ENCODE peak calls at places on chromosomes 7 and 10, in four cellular contexts. One of them, this sample, is unnamed.

GRCh38 chr10:132304756-132305509 is 2.8 kb downstream of the STK32C start:
- DNase-seq in H1: no peak
- DNase-seq in HepG2: no peak
- DNase-seq in GM12878: no peak
- DNase-seq in this sample: no peak

GRCh38 chr7:98211221-98211675 is at the start of gene BHLHA15:
- DNase-seq in GM12878: no peak
- DNase-seq in HepG2: peak; percentile 24
- DNase-seq in H1: no peak
- DNase-seq in this sample: peak; percentile 65

GRCh38 chr10:13018171-13018570 is 16.7 kb upstream of the CCDC3 start:
- DNase-seq in H1: no peak
- DNase-seq in GM12878: no peak
- DNase-seq in HepG2: no peak
- DNase-seq in this sample: no peak

GRCh38 chr10:125276137-125276536 is 115.8 kb upstream of the CTBP2 start:
- DNase-seq in HepG2: no peak
- DNase-seq in GM12878: no peak
- DNase-seq in H1: no peak
- DNase-seq in this sample: no peak

GRCh38 chr10:126059101-126059826 is 162.9 kb downstream of the FANK1 start:
- DNase-seq in HepG2: no peak
- DNase-seq in GM12878: no peak
- DNase-seq in H1: no peak
- DNase-seq in this sample: no peak

GRCh38 chr10:122450336-122450990 is 4.0 kb upstream of the ARMS2 start:
- DNase-seq in H1: no peak
- DNase-seq in GM12878: no peak
- DNase-seq in HepG2: no peak
- DNase-seq in this sample: no peak

GRCh38 chr10:91137822-91138221 is 82.6 kb upstream of the PCGF5 start:
- DNase-seq in HepG2: no peak
- DNase-seq in GM12878: no peak
- DNase-seq in H1: no peak
- DNase-seq in this sample: peak; percentile 9

GRCh38 chr10:23439452-23439919 is 611 bp downstream of the OTUD1 start:
- DNase-seq in H1: no peak
- DNase-seq in GM12878: no peak
- DNase-seq in HepG2: no peak
- DNase-seq in this sample: peak; percentile 41

GRCh38 chr7:33671521-33672262 is 233.6 kb upstream of the BMPER start:
- DNase-seq in HepG2: no peak
- DNase-seq in GM12878: peak; percentile 42
- DNase-seq in H1: no peak
- DNase-seq in this sample: no peak

GRCh38 chr10:80158598-80159127 is 26.1 kb downstream of the PLAC9 start:
- DNase-seq in GM12878: no peak
- DNase-seq in H1: no peak
- DNase-seq in HepG2: no peak
- DNase-seq in this sample: peak; percentile 64

GRCh38 chr7:130009848-130010688 is 41.1 kb downstream of the ZC3HC1 start:
- DNase-seq in GM12878: peak; percentile 17
- DNase-seq in H1: no peak
- DNase-seq in HepG2: peak; percentile 13
- DNase-seq in this sample: peak; percentile 81

GRCh38 chr7:132160525-132161230 is 415.6 kb downstream of the PLXNA4 start:
- DNase-seq in H1: no peak
- DNase-seq in GM12878: no peak
- DNase-seq in HepG2: no peak
- DNase-seq in this sample: no peak

GRCh38 chr10:12888470-12888869 is 113.0 kb downstream of the CCDC3 start:
- DNase-seq in GM12878: no peak
- DNase-seq in H1: no peak
- DNase-seq in HepG2: no peak
- DNase-seq in this sample: no peak

GRCh38 chr10:20254497-20254896 is 438.3 kb downstream of the PLXDC2 start:
- DNase-seq in H1: no peak
- DNase-seq in HepG2: no peak
- DNase-seq in GM12878: no peak
- DNase-seq in this sample: no peak

GRCh38 chr7:81143856-81144255 is 225.0 kb upstream of the SEMA3C start:
- DNase-seq in GM12878: no peak
- DNase-seq in H1: no peak
- DNase-seq in HepG2: no peak
- DNase-seq in this sample: no peak

GRCh38 chr10:76428541-76429330 is 997.3 kb downstream of the LRMDA start:
- DNase-seq in HepG2: no peak
- DNase-seq in GM12878: no peak
- DNase-seq in H1: no peak
- DNase-seq in this sample: no peak

GRCh38 chr7:42964293-42964692 is 32.1 kb downstream of the MRPL32 start:
- DNase-seq in H1: no peak
- DNase-seq in HepG2: no peak
- DNase-seq in GM12878: no peak
- DNase-seq in this sample: no peak

GRCh38 chr10:132452651-132453469 is 55.9 kb downstream of the PWWP2B start:
- DNase-seq in HepG2: peak; percentile 49
- DNase-seq in GM12878: no peak
- DNase-seq in H1: no peak
- DNase-seq in this sample: peak; percentile 72

GRCh38 chr10:46556515-46557318 is at the start of gene GPRIN2:
- DNase-seq in H1: peak; percentile 67
- DNase-seq in HepG2: no peak
- DNase-seq in GM12878: no peak
- DNase-seq in this sample: no peak

GRCh38 chr10:89480047-89480446 is 55.3 kb downstream of the SLC16A12 start:
- DNase-seq in GM12878: no peak
- DNase-seq in H1: no peak
- DNase-seq in HepG2: no peak
- DNase-seq in this sample: no peak

GRCh38 chr7:14924398-14924797 is 21.8 kb upstream of the DGKB start:
- DNase-seq in GM12878: no peak
- DNase-seq in HepG2: no peak
- DNase-seq in H1: no peak
- DNase-seq in this sample: no peak

GRCh38 chr7:115332691-115333090 is 410.8 kb downstream of the MDFIC start:
- DNase-seq in H1: no peak
- DNase-seq in GM12878: no peak
- DNase-seq in HepG2: no peak
- DNase-seq in this sample: no peak

GRCh38 chr10:13165177-13165576 is 3.8 kb downstream of the MCM10 start:
- DNase-seq in H1: no peak
- DNase-seq in GM12878: no peak
- DNase-seq in HepG2: no peak
- DNase-seq in this sample: no peak

GRCh38 chr10:107631876-107632275 is 467.4 kb upstream of the SORCS1 start:
- DNase-seq in GM12878: no peak
- DNase-seq in H1: no peak
- DNase-seq in HepG2: no peak
- DNase-seq in this sample: no peak

GRCh38 chr10:4652111-4653010 is 173.6 kb upstream of the AKR1E2 start:
- DNase-seq in H1: no peak
- DNase-seq in HepG2: no peak
- DNase-seq in GM12878: no peak
- DNase-seq in this sample: no peak
- TF ChIP-seq BRCA1 in H1: no peak
- TF ChIP-seq BRCA1 in HepG2: no peak
- TF ChIP-seq BRCA1 in GM12878: no peak
- TF ChIP-seq BRCA1 in this sample: no peak

GRCh38 chr7:2773608-2774007 is 70.5 kb downstream of the GNA12 start:
- DNase-seq in GM12878: no peak
- DNase-seq in H1: no peak
- DNase-seq in HepG2: no peak
- DNase-seq in this sample: no peak

GRCh38 chr7:2775376-2775775 is 68.7 kb downstream of the GNA12 start:
- DNase-seq in HepG2: no peak
- DNase-seq in H1: no peak
- DNase-seq in GM12878: no peak
- DNase-seq in this sample: no peak

GRCh38 chr7:2774935-2775334 is 69.2 kb downstream of the GNA12 start:
- DNase-seq in H1: no peak
- DNase-seq in HepG2: no peak
- DNase-seq in GM12878: no peak
- DNase-seq in this sample: no peak

GRCh38 chr7:2774280-2774679 is 69.8 kb downstream of the GNA12 start:
- DNase-seq in GM12878: no peak
- DNase-seq in HepG2: no peak
- DNase-seq in H1: no peak
- DNase-seq in this sample: no peak

DNA sequence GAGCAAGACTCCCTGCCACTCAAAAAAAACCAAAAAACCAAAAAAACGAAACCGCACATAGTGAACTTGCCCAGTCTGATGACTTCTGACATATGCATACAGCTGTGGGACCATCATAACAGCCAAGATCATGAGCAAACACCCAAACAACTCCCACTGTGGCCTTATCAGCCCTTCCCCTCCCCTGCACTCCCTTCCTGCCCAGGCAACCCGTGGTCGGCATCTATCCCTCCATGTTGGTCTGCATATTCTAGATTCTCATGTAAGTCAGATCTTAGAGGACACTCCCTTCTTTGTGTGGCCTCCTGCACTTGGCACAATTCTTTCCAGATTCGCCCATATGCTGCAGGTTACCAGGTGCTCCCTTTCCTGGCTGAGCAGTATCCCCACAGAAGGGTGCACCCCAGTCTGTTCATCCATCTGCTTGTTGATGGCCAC is 72.8 kb downstream of the GNA12 start:
- DNase-seq in HepG2: no peak
- DNase-seq in H1: no peak
- DNase-seq in GM12878: no peak
- DNase-seq in this sample: peak; percentile 65
- TF ChIP-seq BRCA1 in HepG2: no peak
- TF ChIP-seq BRCA1 in H1: no peak
- TF ChIP-seq BRCA1 in GM12878: no peak
- TF ChIP-seq BRCA1 in this sample: no peak

GRCh38 chr10:75137533-75138438 is 26.3 kb downstream of the SAMD8 start:
- DNase-seq in GM12878: no peak
- DNase-seq in HepG2: no peak
- DNase-seq in H1: no peak
- DNase-seq in this sample: peak; percentile 74
- TF ChIP-seq BRCA1 in GM12878: no peak
- TF ChIP-seq BRCA1 in HepG2: no peak
- TF ChIP-seq BRCA1 in H1: no peak
- TF ChIP-seq BRCA1 in this sample: no peak

GRCh38 chr10:71971769-71972555 is 7.8 kb downstream of the CHST3 start:
- DNase-seq in GM12878: no peak
- DNase-seq in H1: no peak
- DNase-seq in HepG2: no peak
- DNase-seq in this sample: no peak

GRCh38 chr10:71975087-71975890 is 11.1 kb downstream of the CHST3 start:
- DNase-seq in H1: no peak
- DNase-seq in HepG2: no peak
- DNase-seq in GM12878: no peak
- DNase-seq in this sample: no peak

GRCh38 chr10:71974489-71975011 is 10.4 kb downstream of the CHST3 start:
- DNase-seq in H1: no peak
- DNase-seq in HepG2: no peak
- DNase-seq in GM12878: no peak
- DNase-seq in this sample: no peak

GRCh38 chr10:71972746-71973695 is 8.8 kb downstream of the CHST3 start:
- DNase-seq in H1: no peak
- DNase-seq in GM12878: no peak
- DNase-seq in HepG2: no peak
- DNase-seq in this sample: no peak

DNA sequence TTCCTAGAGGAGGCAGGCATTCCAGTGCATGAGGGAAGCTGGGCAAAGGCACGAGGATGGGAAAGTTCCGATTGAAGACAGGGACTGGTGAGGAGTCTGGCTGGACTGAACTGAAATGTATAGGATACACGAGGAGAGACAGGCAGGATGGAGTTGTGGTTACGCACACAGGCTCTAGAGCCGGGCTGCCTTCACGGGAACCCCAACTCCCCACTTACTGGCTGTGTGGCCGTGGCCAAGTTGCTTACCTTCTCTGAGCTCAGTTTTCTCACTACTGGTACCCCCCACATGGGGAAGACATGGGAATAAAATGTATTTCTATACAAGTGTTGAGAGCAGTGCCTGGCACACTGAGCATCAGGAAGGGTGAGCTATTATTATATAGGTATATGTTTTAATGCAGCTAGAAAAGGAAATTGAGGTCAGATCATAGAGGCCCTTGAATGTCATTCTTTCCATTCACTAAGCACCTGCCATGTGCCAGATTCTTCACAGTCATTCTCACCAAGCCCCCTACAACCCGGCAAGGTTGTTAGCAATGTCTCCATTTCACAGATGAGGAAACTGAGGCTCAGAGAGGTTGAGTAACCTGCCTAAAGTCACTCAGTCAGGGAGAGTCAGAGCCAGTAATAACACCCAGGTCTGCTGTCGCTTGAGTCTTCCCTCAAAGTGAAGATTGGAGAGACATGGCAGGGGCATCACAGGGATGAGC is 9.7 kb downstream of the CHST3 start:
- DNase-seq in GM12878: no peak
- DNase-seq in HepG2: no peak
- DNase-seq in H1: no peak
- DNase-seq in this sample: no peak
- TF ChIP-seq BRCA1 in GM12878: no peak
- TF ChIP-seq BRCA1 in HepG2: no peak
- TF ChIP-seq BRCA1 in H1: no peak
- TF ChIP-seq BRCA1 in this sample: no peak

GRCh38 chr10:31157125-31157983 is 125.7 kb upstream of the ZNF438 start:
- DNase-seq in H1: no peak
- DNase-seq in HepG2: no peak
- DNase-seq in GM12878: no peak
- DNase-seq in this sample: no peak
- TF ChIP-seq BRCA1 in H1: no peak
- TF ChIP-seq BRCA1 in HepG2: no peak
- TF ChIP-seq BRCA1 in GM12878: no peak
- TF ChIP-seq BRCA1 in this sample: no peak

DNA sequence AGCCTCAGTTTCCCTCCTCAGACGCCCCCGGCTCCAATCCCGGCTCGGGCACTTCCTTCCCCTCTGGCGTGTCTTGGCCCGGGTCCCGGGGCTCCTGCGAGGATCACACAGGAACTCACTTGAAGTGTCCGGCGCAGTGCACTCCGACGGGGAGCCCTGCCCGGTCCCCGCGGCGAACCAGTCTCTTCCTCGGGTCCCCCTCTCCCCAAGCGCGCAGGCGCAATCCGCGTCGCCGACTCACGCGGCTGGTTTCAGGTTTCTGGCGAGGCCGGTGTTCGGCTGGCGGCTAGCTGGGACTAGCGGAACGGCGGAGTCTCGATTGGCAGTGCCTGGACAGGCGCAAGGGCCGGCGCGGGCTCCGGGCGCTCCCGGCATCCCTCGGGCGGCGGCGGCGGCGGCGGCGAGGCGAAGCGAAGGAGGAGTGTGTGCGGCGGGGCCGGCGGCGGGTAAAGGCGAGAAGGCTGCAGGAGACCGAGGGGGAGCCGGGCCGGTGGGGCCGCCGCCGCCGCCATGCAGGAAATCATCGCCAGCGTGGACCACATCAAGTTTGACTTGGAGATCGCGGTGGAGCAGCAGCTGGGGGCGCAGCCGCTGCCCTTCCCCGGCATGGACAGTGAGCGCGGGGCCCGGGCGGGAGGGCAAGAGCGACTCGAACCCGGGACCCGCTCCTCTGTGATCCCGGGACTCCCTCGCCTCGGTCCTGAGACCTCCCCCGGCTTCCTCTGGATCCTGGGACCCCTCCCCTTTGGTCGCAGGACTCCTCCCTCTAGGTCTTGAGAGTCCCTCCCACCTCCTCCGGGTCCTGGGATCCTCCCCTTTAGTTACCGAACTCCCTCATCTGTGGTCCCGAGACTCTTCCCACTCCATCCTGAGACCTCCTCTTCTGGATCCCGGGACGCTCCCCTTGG is at the start of the genes CPSF4 and PTCD1:
- DNase-seq in HepG2: peak; percentile 90
- DNase-seq in GM12878: peak; percentile 71
- DNase-seq in H1: peak; percentile 84
- DNase-seq in this sample: peak; percentile 98
- TF ChIP-seq BRCA1 in HepG2: no peak
- TF ChIP-seq BRCA1 in GM12878: no peak
- TF ChIP-seq BRCA1 in H1: no peak
- TF ChIP-seq BRCA1 in this sample: no peak